ENCODE peak calls at places on chromosomes 11 and 22, in five cellular contexts. One of them, this sample, is unnamed.

GRCh38 chr11:1513326-1514296 is 27.0 kb upstream of the MOB2 start:
- DNase-seq in non-pigmented ciliary epithelial cell: no peak
- DNase-seq in D341Med: no peak
- DNase-seq in substantia nigra: no peak
- DNase-seq in stomach: no peak
- DNase-seq in this sample: no peak

GRCh38 chr22:34370711-34371110 is 450.4 kb upstream of the LARGE1 start:
- DNase-seq in non-pigmented ciliary epithelial cell: no peak
- DNase-seq in D341Med: no peak
- DNase-seq in stomach: no peak
- DNase-seq in substantia nigra: no peak
- DNase-seq in this sample: no peak

GRCh38 chr22:44952863-44953790 is 56.7 kb downstream of the PHF21B start:
- DNase-seq in stomach: no peak
- DNase-seq in D341Med: no peak
- DNase-seq in substantia nigra: no peak
- DNase-seq in non-pigmented ciliary epithelial cell: no peak
- DNase-seq in this sample: no peak

GRCh38 chr22:46010951-46011626 is 34.1 kb upstream of the WNT7B start:
- DNase-seq in stomach: peak; percentile 72
- DNase-seq in non-pigmented ciliary epithelial cell: no peak
- DNase-seq in substantia nigra: peak; percentile 70
- DNase-seq in D341Med: no peak
- DNase-seq in this sample: peak; percentile 42

GRCh38 chr11:117490019-117490679 is 162.5 kb downstream of the CEP164 start:
- DNase-seq in stomach: no peak
- DNase-seq in non-pigmented ciliary epithelial cell: no peak
- DNase-seq in substantia nigra: no peak
- DNase-seq in D341Med: no peak
- DNase-seq in this sample: no peak

GRCh38 chr22:46509416-46510089 is 27.9 kb downstream of the CELSR1 start:
- DNase-seq in substantia nigra: no peak
- DNase-seq in stomach: no peak
- DNase-seq in non-pigmented ciliary epithelial cell: no peak
- DNase-seq in D341Med: no peak
- DNase-seq in this sample: no peak

GRCh38 chr11:75768909-75769771 is 562 bp downstream of the DGAT2 start:
- DNase-seq in stomach: no peak
- DNase-seq in substantia nigra: no peak
- DNase-seq in D341Med: no peak
- DNase-seq in non-pigmented ciliary epithelial cell: no peak
- DNase-seq in this sample: no peak

GRCh38 chr11:58866788-58867187 is 22.3 kb upstream of the GLYATL2 start:
- DNase-seq in stomach: no peak
- DNase-seq in D341Med: no peak
- DNase-seq in non-pigmented ciliary epithelial cell: no peak
- DNase-seq in substantia nigra: no peak
- DNase-seq in this sample: no peak

GRCh38 chr22:41699264-41700104 is at the start of gene MEI1:
- DNase-seq in D341Med: peak; percentile 33
- DNase-seq in non-pigmented ciliary epithelial cell: no peak
- DNase-seq in substantia nigra: peak; percentile 47
- DNase-seq in stomach: peak; percentile 90
- DNase-seq in this sample: peak; percentile 83